ENCODE peak calls at places on chromosomes 7 and 10, in seven cellular contexts. B is SJSA1; P is cardiac muscle cell; Z is lower lobe of right lung; R is CD8-positive, alpha-beta memory T cell; L is spleen; E is HCT116. C is an unnamed sample. For H3K36me3, the result is how much of the 10 kb centered on the place peaks cover.

GRCh38 chr10:69179089-69179742 is 818 bp upstream of the SUPV3L1 start:
- DNase-seq in R (peak), L (no peak), E (no peak), B (no peak), Z (no peak), P (no peak), C (peak)

GRCh38 chr10:124362572-124362971 is 56.2 kb downstream of the OAT start:
- DNase-seq in B (no peak), Z (no peak), L (peak), R (no peak), P (no peak), E (no peak), C (peak)

GRCh38 chr10:52762088-52762487 is 10.5 kb downstream of the MBL2 start:
- DNase-seq in R (no peak), L (no peak), B (no peak), P (no peak), Z (no peak), E (no peak), C (no peak)

GRCh38 chr7:5077740-5078139 is 32.1 kb downstream of the RBAK start:
- DNase-seq in R (no peak), B (no peak), Z (no peak), P (no peak), E (no peak), L (no peak), C (no peak)

GRCh38 chr7:135855836-135856235 is 107.2 kb upstream of the FAM180A start:
- DNase-seq in B (no peak), R (no peak), E (no peak), L (no peak), Z (no peak), P (no peak), C (peak)

GRCh38 chr10:94735197-94735596 is 27.3 kb upstream of the CYP2C19 start:
- DNase-seq in R (no peak), Z (no peak), P (no peak), B (no peak), E (no peak), L (no peak), C (no peak)

GRCh38 chr7:14691597-14692203 is 210.9 kb downstream of the DGKB start:
- DNase-seq in R (peak), E (peak), B (no peak), Z (no peak), L (no peak), P (peak), C (peak)

GRCh38 chr10:113051456-113051855 is 101.4 kb downstream of the TCF7L2 start:
- DNase-seq in E (no peak), B (no peak), L (no peak), P (no peak), R (no peak), Z (no peak), C (no peak)

GRCh38 chr7:30549933-30550493 is 44.7 kb upstream of the GARS1 start:
- DNase-seq in P (no peak), R (no peak), B (no peak), L (no peak), E (no peak), Z (no peak), C (no peak)

GRCh38 chr7:130814753-130815152 is 80.7 kb upstream of the KLF14 start:
- DNase-seq in P (no peak), E (peak), L (no peak), R (no peak), Z (no peak), B (no peak), C (peak)

GRCh38 chr10:92119340-92119739 is 171.5 kb downstream of the CPEB3 start:
- DNase-seq in E (no peak), Z (no peak), R (no peak), P (no peak), B (no peak), L (no peak), C (no peak)

GRCh38 chr10:86446987-86447386 is 74.6 kb downstream of the WAPL start:
- DNase-seq in P (no peak), B (no peak), E (no peak), L (no peak), R (no peak), Z (no peak), C (no peak)

GRCh38 chr7:44671069-44671468 is 64.6 kb downstream of the OGDH start:
- DNase-seq in E (no peak), R (no peak), B (no peak), L (peak), P (no peak), Z (no peak), C (no peak)

GRCh38 chr7:14988941-14989340 is 86.4 kb upstream of the DGKB start:
- DNase-seq in Z (no peak), E (no peak), B (no peak), R (no peak), L (no peak), P (peak), C (no peak)

GRCh38 chr7:40057292-40057691 is 77.1 kb downstream of the MPLKIP start:
- DNase-seq in B (no peak), R (no peak), P (peak), E (no peak), Z (no peak), L (no peak), C (no peak)

GRCh38 chr7:66697451-66698438 is 42.8 kb upstream of the RABGEF1 start:
- DNase-seq in P (no peak), R (no peak), E (no peak), B (no peak), Z (no peak), L (no peak), C (peak)

GRCh38 chr7:40673285-40673684 is 538.5 kb downstream of the SUGCT start:
- DNase-seq in L (no peak), R (no peak), E (no peak), B (no peak), P (no peak), Z (no peak), C (no peak)

GRCh38 chr7:101575731-101576130 is 53.4 kb downstream of the MYL10 start:
- DNase-seq in L (no peak), P (no peak), R (no peak), E (no peak), Z (no peak), B (no peak), C (no peak)

GRCh38 chr10:49119746-49120145 is 4.4 kb upstream of the VSTM4 start:
- DNase-seq in E (no peak), R (no peak), Z (no peak), P (no peak), L (no peak), B (no peak), C (no peak)

GRCh38 chr10:104327745-104328635 is 10.3 kb downstream of the ITPRIP start:
- DNase-seq in E (no peak), R (no peak), L (peak), B (peak), Z (peak), P (no peak), C (peak)

GRCh38 chr10:104326991-104327610 is 11.2 kb downstream of the ITPRIP start:
- DNase-seq in E (no peak), B (no peak), R (no peak), L (peak), Z (no peak), P (no peak), C (peak)

GRCh38 chr10:104328916-104329710 is 9.2 kb downstream of the ITPRIP start:
- DNase-seq in L (peak), R (peak), E (peak), P (no peak), Z (peak), B (peak), C (peak)

GRCh38 chr10:104329754-104330153 is 8.5 kb downstream of the ITPRIP start:
- DNase-seq in R (no peak), B (no peak), E (peak), P (no peak), Z (no peak), L (peak), C (no peak)

GRCh38 chr10:104328636-104328915 is 9.7 kb downstream of the ITPRIP start:
- DNase-seq in B (no peak), E (no peak), Z (no peak), L (no peak), P (no peak), R (no peak), C (no peak)
- H3K4me3 ChIP-seq in B (no peak), E (peak), Z (peak), L (no peak), P (no peak), R (peak), C (no peak)

DNA sequence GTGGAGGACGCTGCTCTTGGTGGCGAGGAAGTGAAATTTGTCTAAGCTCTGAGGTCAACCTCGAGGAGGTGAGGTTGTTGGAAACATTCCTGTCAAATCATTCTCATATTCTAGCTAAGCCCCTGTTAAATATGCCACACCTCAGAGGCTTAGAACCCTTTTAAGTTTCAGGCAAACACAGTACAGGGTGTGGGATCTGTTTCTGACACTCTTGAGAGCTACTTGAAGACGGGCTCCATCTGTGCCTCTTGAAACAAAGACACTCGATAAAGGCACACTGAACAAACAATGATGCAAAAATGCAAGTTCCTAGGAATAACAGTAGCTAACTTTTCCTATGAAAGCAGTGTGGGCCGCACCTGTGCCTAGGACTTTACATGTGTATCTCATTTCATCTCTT is 299.3 kb downstream of the CCDC3 start:
- DNase-seq in E (no peak), B (no peak), L (no peak), Z (no peak), P (no peak), R (no peak), C (no peak)
- H3K36me3 ChIP-seq in E (under half), B (under half), L (under half), Z (under half), P (under half), R (under half), C (under half)

GRCh38 chr10:88964360-88964759 is 11.8 kb upstream of the ACTA2 start:
- DNase-seq in Z (no peak), B (no peak), P (no peak), E (no peak), R (no peak), L (no peak), C (no peak)

GRCh38 chr10:88965016-88965415 is 12.4 kb upstream of the ACTA2 start:
- DNase-seq in P (no peak), L (no peak), Z (no peak), B (no peak), E (no peak), R (no peak), C (no peak)

GRCh38 chr10:88971668-88972067 is 18.9 kb upstream of the FAS start:
- DNase-seq in B (no peak), P (no peak), Z (no peak), R (no peak), E (no peak), L (no peak), C (no peak)

GRCh38 chr10:88966785-88967184 is 14.2 kb upstream of the ACTA2 start:
- DNase-seq in L (no peak), P (no peak), Z (no peak), R (no peak), E (no peak), B (no peak), C (no peak)

DNA sequence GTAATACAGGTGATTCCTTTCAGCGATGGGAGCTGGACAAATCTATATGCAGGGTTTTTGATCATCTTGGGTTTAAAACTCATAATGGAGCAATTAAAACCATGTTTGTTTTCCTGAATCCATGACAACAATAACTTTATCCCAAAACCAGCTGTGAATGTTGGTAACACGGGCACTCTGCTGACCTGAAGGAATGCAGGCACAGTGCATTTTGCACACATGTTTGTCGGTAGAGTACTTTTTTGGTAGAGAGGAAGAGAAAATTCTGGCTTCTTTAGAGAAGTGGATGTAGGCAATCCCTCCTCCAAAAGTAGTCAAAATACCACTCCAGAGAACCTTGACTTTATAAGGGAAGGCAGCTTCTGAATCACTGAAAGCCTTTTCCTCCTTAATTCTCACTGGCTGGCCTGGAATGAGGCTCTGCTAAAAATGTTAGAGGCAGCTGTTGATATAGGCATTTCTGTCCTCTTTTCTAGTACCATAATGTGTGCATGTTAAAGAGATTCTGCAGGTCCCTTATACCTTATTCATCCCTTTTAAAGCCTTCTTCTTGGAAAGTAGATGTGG is 15.8 kb upstream of the ACTA2 start:
- DNase-seq in R (no peak), B (no peak), P (no peak), L (no peak), E (no peak), Z (no peak), C (no peak)
- H3K4me3 ChIP-seq in R (no peak), B (no peak), P (no peak), L (no peak), E (no peak), Z (no peak), C (no peak)

GRCh38 chr10:75739454-75740143 is 308.2 kb downstream of the LRMDA start:
- DNase-seq in E (no peak), Z (no peak), L (no peak), P (no peak), B (no peak), R (no peak), C (no peak)
- H3K36me3 ChIP-seq in E (under half), Z (under half), L (under half), P (under half), B (under half), R (under half), C (under half)

GRCh38 chr10:74827694-74828093 is 1.3 kb downstream of the KAT6B start:
- DNase-seq in B (no peak), P (no peak), Z (no peak), L (no peak), E (no peak), R (no peak), C (no peak)
- H3K4me3 ChIP-seq in B (no peak), P (peak), Z (peak), L (no peak), E (peak), R (peak), C (no peak)

DNA sequence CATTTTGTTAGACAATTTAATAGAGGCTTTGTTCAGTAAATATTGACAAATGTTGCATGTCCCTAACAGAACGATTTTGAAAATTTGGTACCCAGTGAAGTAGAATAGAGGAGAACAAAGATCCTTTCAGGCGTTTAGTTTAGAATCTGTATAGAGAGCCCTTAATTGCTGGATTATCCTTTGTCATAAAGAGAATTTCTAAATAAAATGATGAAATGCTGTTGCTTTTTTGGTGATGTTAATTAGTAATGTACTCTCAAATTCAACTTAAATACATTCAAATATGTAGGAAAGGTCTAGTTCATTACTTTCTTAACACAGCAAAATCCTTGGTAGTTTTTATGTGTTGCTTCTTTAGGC is 1.2 kb downstream of the LUC7L2 start:
- DNase-seq in E (no peak), R (no peak), Z (no peak), P (no peak), B (no peak), L (no peak), C (no peak)
- H3K36me3 ChIP-seq in E (under half), R (under half), Z (under half), P (under half), B (under half), L (under half), C (under half)

DNA sequence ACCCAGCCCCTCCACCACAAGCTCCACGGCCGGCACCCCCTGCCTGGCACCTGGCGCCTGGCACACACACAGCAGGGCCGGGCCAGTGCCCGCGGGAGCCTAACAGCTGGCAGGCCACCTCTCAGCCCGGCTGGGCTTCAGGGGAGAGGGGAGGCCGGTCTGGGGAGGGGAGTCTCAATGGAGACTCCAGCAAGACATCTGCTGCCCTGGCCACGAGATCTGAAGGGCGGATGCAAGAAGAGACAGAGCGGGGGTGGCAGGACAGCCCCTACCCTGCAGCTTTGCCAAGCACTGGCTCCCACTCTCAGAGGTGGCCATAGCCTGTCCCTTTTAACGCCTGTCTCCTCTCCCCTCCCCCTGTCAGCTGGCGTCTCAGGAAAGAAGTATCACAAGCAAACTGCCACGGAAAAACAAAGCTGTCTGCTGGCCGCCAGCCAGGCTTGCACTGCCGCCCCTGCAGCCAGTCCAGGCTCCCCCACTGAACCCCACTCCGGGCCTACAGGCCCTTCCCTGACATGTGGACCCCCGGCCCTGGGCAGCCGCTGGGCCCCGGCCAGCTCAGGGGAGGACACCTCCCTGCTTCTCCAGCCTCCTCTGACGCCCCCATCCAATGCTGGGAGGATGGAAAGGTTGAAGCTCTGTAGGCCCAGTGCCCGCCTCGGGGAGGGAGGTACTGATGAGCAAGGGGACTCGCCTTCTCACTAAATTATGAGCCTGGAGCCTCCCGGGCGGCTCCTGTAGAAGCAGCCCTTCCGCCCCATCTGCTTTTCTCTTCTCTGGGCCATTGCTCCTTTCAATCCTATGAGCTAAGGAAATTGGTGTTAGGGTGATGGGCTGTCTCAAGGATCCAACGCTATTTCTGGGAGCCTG is 178.4 kb downstream of the ARHGAP12 start:
- DNase-seq in B (peak), R (no peak), P (peak), Z (no peak), E (no peak), L (peak), C (peak)
- H3K4me3 ChIP-seq in B (no peak), R (no peak), P (no peak), Z (no peak), E (no peak), L (no peak), C (no peak)

GRCh38 chr7:2541291-2542010 is 13.9 kb downstream of the BRAT1 start:
- DNase-seq in R (peak), B (no peak), L (no peak), Z (peak), E (no peak), P (no peak), C (peak)

GRCh38 chr7:2540641-2541051 is 14.7 kb downstream of the BRAT1 start:
- DNase-seq in L (no peak), P (no peak), E (no peak), Z (peak), R (peak), B (peak), C (no peak)

GRCh38 chr7:2537981-2538851 is 17.1 kb downstream of the BRAT1 start:
- DNase-seq in E (no peak), L (peak), R (peak), B (no peak), P (no peak), Z (peak), C (peak)

GRCh38 chr7:2539031-2540028 is 16.0 kb downstream of the BRAT1 start:
- DNase-seq in E (no peak), P (no peak), Z (no peak), L (peak), R (peak), B (no peak), C (peak)

DNA sequence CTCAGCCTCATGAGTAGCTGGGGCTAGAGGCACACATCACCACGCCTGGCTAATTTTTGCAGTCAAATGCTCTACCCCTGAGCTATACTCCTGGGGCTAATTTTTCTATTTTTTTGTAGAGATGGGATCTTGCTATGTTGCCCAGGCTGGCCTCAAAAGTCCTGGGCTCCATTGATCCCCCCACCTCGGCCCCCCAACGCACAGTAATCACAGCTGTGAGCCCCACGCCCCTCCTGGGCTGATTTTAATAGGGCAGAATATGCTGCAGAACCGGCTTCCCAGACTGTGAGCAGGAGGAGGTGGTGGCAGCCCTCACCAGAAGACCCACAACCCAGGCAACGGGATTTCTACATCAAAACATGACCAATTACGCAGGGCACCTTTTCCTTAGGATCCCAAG is 15.2 kb downstream of the BRAT1 start:
- DNase-seq in P (no peak), Z (no peak), B (no peak), R (no peak), L (no peak), E (no peak), C (no peak)
- H3K36me3 ChIP-seq in P (under half), Z (half or more), B (under half), R (under half), L (half or more), E (under half), C (under half)

C was measured in H7.